ENCODE peak calls at places on chromosomes 1 and 21, in six cellular contexts. W, N, H, U, I and Z are unnamed samples.
A peak's percentile ranks its signal among the peaks of the same experiment; 100 is the strongest.

GRCh38 chr1:184407816-184408510 is 21.1 kb downstream of the C1orf21 start:
- DNase-seq in U (no peak), W (peak; percentile 41), I (no peak), N (no peak), H (no peak), Z (no peak)

GRCh38 chr1:207316141-207316540 is 5.3 kb upstream of the CD55 start:
- DNase-seq in H (no peak), I (no peak), W (no peak), N (no peak), U (no peak), Z (peak; percentile 96)

GRCh38 chr1:208349679-208350330 is 105.6 kb upstream of the PLXNA2 start:
- DNase-seq in W (no peak), I (no peak), H (no peak), N (no peak), U (no peak), Z (no peak)

GRCh38 chr1:247386217-247386616 is 29.8 kb upstream of the NLRP3 start:
- DNase-seq in U (no peak), N (no peak), H (no peak), W (no peak), I (no peak), Z (no peak)

GRCh38 chr1:183958958-183959357 is 78.6 kb downstream of the COLGALT2 start:
- DNase-seq in N (peak; percentile 64), W (no peak), H (no peak), U (no peak), I (no peak), Z (no peak)

GRCh38 chr21:26130249-26130896 is 40.2 kb downstream of the APP start:
- DNase-seq in U (no peak), W (no peak), N (no peak), I (no peak), H (no peak), Z (no peak)

GRCh38 chr1:56439610-56440264 is 139.6 kb downstream of the PLPP3 start:
- DNase-seq in I (no peak), W (no peak), N (no peak), U (no peak), H (no peak), Z (no peak)

GRCh38 chr1:218813247-218813646 is 360.4 kb upstream of the LYPLAL1 start:
- DNase-seq in N (no peak), W (no peak), U (peak; percentile 69), I (no peak), H (no peak), Z (no peak)

GRCh38 chr1:181558416-181558815 is 75.1 kb downstream of the CACNA1E start:
- DNase-seq in U (no peak), H (no peak), I (no peak), N (no peak), W (no peak), Z (no peak)

GRCh38 chr1:205770618-205771017 is 4.7 kb downstream of the RAB29 start:
- DNase-seq in U (no peak), N (no peak), I (no peak), H (no peak), W (no peak), Z (peak; percentile 64)

GRCh38 chr1:246897302-246897701 is 34.4 kb downstream of the AHCTF1 start:
- DNase-seq in U (no peak), N (no peak), H (no peak), W (no peak), I (no peak), Z (no peak)

GRCh38 chr1:119159096-119159495 is 18.6 kb upstream of the WARS2 start:
- DNase-seq in U (no peak), H (no peak), W (no peak), N (no peak), I (no peak), Z (no peak)

GRCh38 chr1:30446100-30446499 is 277.3 kb downstream of the MATN1 start:
- DNase-seq in I (no peak), N (no peak), U (no peak), H (no peak), W (no peak), Z (no peak)

GRCh38 chr21:41894922-41895557 is 15.9 kb upstream of the PRDM15 start:
- DNase-seq in I (no peak), N (no peak), U (no peak), H (no peak), W (no peak), Z (no peak)

GRCh38 chr1:43351421-43352350 is 7.1 kb upstream of the CDC20 start:
- DNase-seq in N (no peak), H (no peak), I (no peak), W (no peak), U (no peak), Z (no peak)

GRCh38 chr1:206829282-206829681 is 36.1 kb upstream of the IL20 start:
- DNase-seq in W (no peak), I (no peak), N (no peak), U (no peak), H (no peak), Z (no peak)

GRCh38 chr1:214427871-214428277 is 123.5 kb downstream of the PTPN14 start:
- DNase-seq in W (peak; percentile 49), U (no peak), N (no peak), I (no peak), H (no peak), Z (no peak)

GRCh38 chr1:38127432-38127831 is 80.8 kb upstream of the POU3F1 start:
- DNase-seq in N (no peak), I (no peak), H (no peak), U (no peak), W (no peak), Z (no peak)

GRCh38 chr1:45507195-45507594 is 7.1 kb downstream of the MMACHC start:
- DNase-seq in W (peak; percentile 36), N (no peak), U (no peak), H (no peak), I (no peak), Z (no peak)

GRCh38 chr1:91755888-91756287 is 130.1 kb downstream of the TGFBR3 start:
- DNase-seq in W (no peak), U (no peak), I (no peak), N (no peak), H (no peak), Z (no peak)

GRCh38 chr1:246258250-246258649 is 248.8 kb downstream of the SMYD3 start:
- DNase-seq in W (no peak), I (no peak), H (no peak), N (no peak), U (no peak), Z (no peak)

GRCh38 chr1:37479255-37480124 is 5.1 kb downstream of the ZC3H12A start:
- DNase-seq in W (peak; percentile 86), H (peak; percentile 94), N (peak; percentile 64), I (peak; percentile 49), U (no peak), Z (no peak)

GRCh38 chr1:62481681-62482080 is 44.8 kb downstream of the USP1 start:
- DNase-seq in W (no peak), I (no peak), N (no peak), H (no peak), U (no peak), Z (no peak)

GRCh38 chr1:1390675-1391074 is 8.5 kb downstream of the CCNL2 start:
- DNase-seq in I (no peak), H (no peak), N (no peak), W (no peak), U (no peak), Z (no peak)

GRCh38 chr1:226845624-226846023 is 24.8 kb upstream of the PSEN2 start:
- DNase-seq in W (no peak), I (no peak), N (no peak), U (no peak), H (no peak), Z (no peak)

GRCh38 chr1:61472876-61473275 is 252.1 kb downstream of the TM2D1 start:
- DNase-seq in U (no peak), N (no peak), H (no peak), I (no peak), W (no peak), Z (no peak)

DNA sequence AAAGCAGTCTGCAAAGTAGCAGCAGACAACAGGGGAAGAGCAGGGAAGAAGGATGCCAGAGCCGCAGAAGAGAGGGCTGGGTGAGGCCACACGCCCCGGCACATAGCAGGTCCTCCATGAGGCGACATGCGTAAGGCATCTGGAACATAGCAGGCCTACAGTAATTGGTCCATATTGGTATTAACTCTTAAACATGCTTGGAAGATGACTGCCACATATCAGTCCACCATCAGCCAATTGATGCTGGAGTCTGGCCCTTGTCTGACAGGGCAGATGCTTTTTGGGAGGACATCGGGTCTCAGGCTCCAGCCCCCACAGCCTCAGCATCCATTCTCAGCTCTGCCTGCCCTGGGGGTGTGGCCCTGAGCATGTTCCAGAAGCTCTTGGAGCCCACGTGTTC is 93.7 kb downstream of the TAS1R2 start:
- DNase-seq in I (no peak), H (no peak), N (no peak), W (no peak), U (no peak), Z (no peak)
- TF ChIP-seq CTCF in I (no peak), H (no peak), N (no peak), W (no peak), U (no peak), Z (no peak)

DNA sequence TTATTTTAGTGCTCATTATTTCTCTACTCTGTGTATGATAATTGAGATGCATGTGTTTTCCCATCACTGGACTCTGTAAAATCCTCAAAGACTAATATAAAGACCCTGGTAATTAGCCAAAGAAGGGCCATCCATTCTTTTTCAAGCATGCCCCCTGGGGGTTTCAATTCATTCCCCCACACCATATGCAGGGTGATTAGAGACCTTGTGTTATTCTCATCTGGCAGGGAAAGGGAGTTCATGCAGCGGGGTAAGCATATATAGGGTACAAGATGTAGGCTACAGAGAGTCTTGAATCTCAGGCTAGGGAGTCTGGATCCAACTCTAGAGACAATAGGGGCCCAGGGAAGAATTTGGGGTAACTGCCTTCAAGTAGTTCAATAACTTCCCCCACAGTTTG is 166.5 kb downstream of the TNR start:
- DNase-seq in U (no peak), H (no peak), W (no peak), N (no peak), I (no peak), Z (no peak)
- H3K4me3 ChIP-seq in U (no peak overlapping the region), H (no peak overlapping the region), W (no peak overlapping the region), N (no peak overlapping the region), I (no peak overlapping the region), Z (no peak overlapping the region)

GRCh38 chr1:88610687-88611086 is 73.4 kb upstream of the PKN2 start:
- DNase-seq in U (no peak), H (no peak), W (no peak), N (no peak), I (no peak), Z (no peak)
- TF ChIP-seq CTCF in U (no peak), H (no peak), W (no peak), N (no peak), I (no peak), Z (no peak)

DNA sequence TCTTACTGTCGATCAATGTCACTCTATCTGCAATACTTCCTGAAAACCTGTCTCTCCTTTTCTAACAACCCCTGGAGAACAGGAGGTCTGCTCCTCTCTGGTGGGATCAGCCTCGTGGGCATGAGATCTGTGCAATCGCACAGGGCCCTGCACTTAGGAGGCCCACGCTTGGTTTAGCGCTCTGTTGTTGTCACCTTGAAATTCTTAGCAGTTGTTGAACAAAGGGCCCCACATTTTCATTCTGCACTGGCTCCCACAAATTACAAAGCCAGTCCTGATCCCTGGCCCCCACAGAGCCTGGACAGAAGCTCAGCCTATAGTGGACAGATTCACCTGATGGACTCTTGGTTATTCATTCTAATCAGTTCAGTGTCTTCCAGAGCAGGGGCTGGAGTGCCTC is 18.6 kb downstream of the SPOCD1 start:
- DNase-seq in I (no peak), H (no peak), N (no peak), U (no peak), W (no peak), Z (no peak)
- H3K4me3 ChIP-seq in I (no peak overlapping the region), H (no peak overlapping the region), N (no peak overlapping the region), U (no peak overlapping the region), W (no peak overlapping the region), Z (no peak overlapping the region)